ENCODE peak calls at places on chromosomes 13 and 19, in seven cellular contexts. O is BJ, F is right atrium auricular region, R is upper lobe of left lung, G is A549, I is mucosa of descending colon, A is AG04450. U is an unnamed sample.
A peak's percentile ranks its signal among the peaks of the same experiment; 100 is the strongest.

GRCh38 chr19:246551-246950 is 44.7 kb downstream of the PLPP2 start:
- DNase-seq in A (no peak), G (no peak), O (no peak), F (no peak), R (peak; percentile 85), I (peak; percentile 31), U (no peak)

GRCh38 chr19:19662866-19663291 is 597 bp downstream of the ATP13A1 start:
- DNase-seq in A (no peak), R (no peak), I (no peak), F (no peak), G (no peak), O (no peak), U (no peak)

GRCh38 chr13:37277435-37278144 is 172.1 kb upstream of the CSNK1A1L start:
- DNase-seq in I (no peak), G (no peak), A (peak; percentile 7), F (no peak), R (no peak), O (peak; percentile 13), U (no peak)

GRCh38 chr19:5772416-5772815 is 12.1 kb downstream of the PRR22 start:
- DNase-seq in O (no peak), F (no peak), A (no peak), G (no peak), I (no peak), R (no peak), U (no peak)

GRCh38 chr19:34722353-34722752 is 11.7 kb upstream of the ZNF181 start:
- DNase-seq in A (no peak), I (no peak), F (no peak), G (no peak), R (no peak), O (no peak), U (no peak)

GRCh38 chr13:19382111-19382510 is 179.2 kb downstream of the TPTE2 start:
- DNase-seq in R (peak; percentile 74), F (no peak), O (no peak), G (no peak), I (no peak), A (no peak), U (no peak)

GRCh38 chr13:110298566-110299321 is 8.2 kb downstream of the COL4A1 start:
- DNase-seq in F (peak; percentile 65), O (no peak), I (no peak), A (no peak), R (peak; percentile 58), G (no peak), U (no peak)

GRCh38 chr19:2064788-2065524 is 13.9 kb upstream of the MKNK2 start:
- DNase-seq in O (no peak), A (no peak), I (no peak), F (peak; percentile 84), R (peak; percentile 88), G (no peak), U (no peak)

GRCh38 chr13:40598599-40598998 is 67.8 kb downstream of the FOXO1 start:
- DNase-seq in F (no peak), R (no peak), O (no peak), G (no peak), I (no peak), A (no peak), U (no peak)

GRCh38 chr13:113671066-113672001 is 4.3 kb downstream of the GRK1 start:
- DNase-seq in G (no peak), F (no peak), I (peak; percentile 24), R (peak; percentile 70), A (no peak), O (no peak), U (no peak)

GRCh38 chr13:64529874-64530485 is 2700.2 kb downstream of the PCDH9 start:
- DNase-seq in I (no peak), A (no peak), F (no peak), O (no peak), R (no peak), G (peak; percentile 1), U (no peak)

DNA sequence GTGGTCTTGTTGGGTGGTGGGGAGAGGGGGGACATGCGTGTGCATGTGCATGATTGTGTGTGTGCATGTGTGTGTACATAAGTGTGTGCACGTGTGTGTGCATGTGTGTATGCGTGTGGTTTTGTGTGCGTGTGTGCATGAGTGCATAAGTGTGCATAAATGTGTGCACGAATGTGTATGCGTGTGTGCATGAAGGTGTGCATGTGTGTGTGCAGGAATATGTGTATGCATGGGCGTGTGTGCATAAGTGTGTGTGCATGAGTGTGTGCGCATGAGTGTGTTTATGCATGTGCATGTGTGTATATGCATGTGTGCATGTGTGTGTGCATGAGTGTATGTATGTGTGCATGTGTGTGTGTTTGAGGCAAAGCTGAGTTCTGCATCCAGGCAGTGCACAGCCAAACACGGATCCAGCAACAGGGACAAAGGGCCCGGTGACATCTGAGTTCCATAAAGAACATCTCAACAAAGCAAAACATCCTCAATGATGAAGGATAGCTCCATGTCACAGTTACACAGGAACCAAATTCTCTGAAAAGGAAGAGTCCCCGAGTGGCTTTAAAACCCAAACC is 86.0 kb upstream of the FARP1 start:
- DNase-seq in I (no peak), F (no peak), A (no peak), G (no peak), R (no peak), O (no peak), U (no peak)
- TF ChIP-seq CTCF in I (no peak), F (no peak), A (no peak), G (no peak), R (no peak), O (no peak), U (no peak)

GRCh38 chr13:78436311-78436710 is 167.0 kb downstream of the POU4F1 start:
- DNase-seq in I (no peak), G (no peak), R (no peak), O (no peak), F (no peak), A (no peak), U (no peak)
- H3K4me3 ChIP-seq in I (no peak overlapping the region), G (no peak overlapping the region), R (no peak overlapping the region), O (no peak overlapping the region), F (no peak overlapping the region), A (no peak overlapping the region), U (no peak overlapping the region)

GRCh38 chr19:13299838-13300237 is 149.6 kb downstream of the IER2 start:
- DNase-seq in R (no peak), A (no peak), G (no peak), F (no peak), O (no peak), I (no peak), U (no peak)
- TF ChIP-seq CTCF in R (no peak), A (no peak), G (no peak), F (no peak), O (no peak), I (no peak), U (no peak)

DNA sequence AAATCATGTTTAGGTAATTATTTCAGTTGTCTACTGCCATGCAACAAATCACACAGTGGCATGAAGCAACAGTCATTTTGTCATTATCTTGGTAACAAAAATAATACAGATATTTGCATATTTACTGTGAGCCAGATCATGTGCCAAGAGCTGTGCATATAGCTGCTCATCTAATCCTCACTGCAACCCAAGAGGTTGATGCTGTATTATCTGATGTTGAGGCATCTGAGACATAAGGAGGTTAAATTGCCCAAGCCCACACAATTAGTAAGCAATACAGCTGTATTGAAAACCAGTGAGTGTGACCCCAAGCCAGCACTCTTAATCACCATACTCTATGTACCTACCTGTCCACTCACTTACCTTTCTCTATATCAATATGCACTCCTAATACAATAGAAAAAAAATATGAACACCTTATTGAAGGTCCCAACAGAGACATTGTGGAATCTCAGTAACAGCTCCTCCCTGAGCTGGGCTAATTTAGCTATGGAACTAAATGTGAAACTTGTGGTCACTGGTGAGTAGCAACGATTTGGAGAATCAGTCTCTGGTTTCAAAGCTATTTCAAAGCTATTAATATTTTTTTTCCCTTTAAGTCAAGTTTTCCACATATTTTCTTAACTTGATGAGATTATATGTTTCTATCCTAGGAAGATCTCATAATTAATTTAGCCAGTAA is 185.2 kb downstream of the KLF12 start:
- DNase-seq in O (no peak), A (no peak), G (no peak), F (no peak), R (no peak), I (no peak), U (no peak)
- H3K4me3 ChIP-seq in O (no peak overlapping the region), A (no peak overlapping the region), G (no peak overlapping the region), F (no peak overlapping the region), R (no peak overlapping the region), I (no peak overlapping the region), U (no peak overlapping the region)

GRCh38 chr13:28822161-28822560 is 2.0 kb downstream of the MTUS2 start:
- DNase-seq in I (no peak), G (no peak), O (no peak), F (no peak), A (no peak), R (no peak), U (no peak)

GRCh38 chr13:28819046-28819747 is 942 bp upstream of the MTUS2 start:
- DNase-seq in I (no peak), A (no peak), G (peak; percentile 10), R (no peak), F (no peak), O (no peak), U (peak; percentile 19)

GRCh38 chr13:28820099-28821051 is at the start of gene MTUS2:
- DNase-seq in F (no peak), R (peak; percentile 74), O (no peak), A (no peak), I (peak; percentile 21), G (no peak), U (peak; percentile 25)

GRCh38 chr13:28819748-28820098 is 416 bp upstream of the MTUS2 start:
- DNase-seq in R (peak; percentile 91), I (peak; percentile 54), O (no peak), F (no peak), A (no peak), G (peak; percentile 15), U (peak; percentile 50)

GRCh38 chr13:28817204-28817603 is 2.9 kb upstream of the MTUS2 start:
- DNase-seq in G (peak; percentile 4), F (no peak), I (no peak), O (no peak), A (no peak), R (no peak), U (no peak)
- TF ChIP-seq CTCF in G (no peak), F (no peak), I (no peak), O (peak; percentile 8), A (no peak), R (no peak), U (no peak)

U was measured in thyroid gland.